ENCODE peak calls at places on chromosome 19, in nine cellular contexts. One of them, this sample, is unnamed.
A peak's percentile ranks its signal among the peaks of the same experiment; 100 is the strongest.

GRCh38 chr19:5605362-5605761 is 17.2 kb downstream of the SAFB2 start:
- DNase-seq in fibroblast of the aortic adventitia: no peak
- DNase-seq in bronchial epithelial cell: no peak
- DNase-seq in lung: no peak
- DNase-seq in fibroblast of villous mesenchyme: no peak
- DNase-seq in tibial artery: no peak
- DNase-seq in AG04450: no peak
- DNase-seq in NB4: no peak
- DNase-seq in left ventricle myocardium inferior: no peak
- DNase-seq in this sample: no peak

GRCh38 chr19:49488046-49488862 is 846 bp downstream of the RPL13A start:
- DNase-seq in NB4: no peak
- DNase-seq in AG04450: no peak
- DNase-seq in left ventricle myocardium inferior: no peak
- DNase-seq in tibial artery: no peak
- DNase-seq in lung: no peak
- DNase-seq in bronchial epithelial cell: no peak
- DNase-seq in fibroblast of villous mesenchyme: no peak
- DNase-seq in fibroblast of the aortic adventitia: no peak
- DNase-seq in this sample: no peak

GRCh38 chr19:34480971-34481821 is at the start of gene WTIP:
- DNase-seq in bronchial epithelial cell: peak; percentile 33
- DNase-seq in tibial artery: peak; percentile 67
- DNase-seq in AG04450: peak; percentile 80
- DNase-seq in NB4: no peak
- DNase-seq in fibroblast of villous mesenchyme: peak; percentile 89
- DNase-seq in left ventricle myocardium inferior: peak; percentile 84
- DNase-seq in lung: peak; percentile 72
- DNase-seq in fibroblast of the aortic adventitia: peak; percentile 87
- DNase-seq in this sample: no peak

GRCh38 chr19:7970716-7971448 is 27.4 kb upstream of the TIMM44 start:
- DNase-seq in lung: no peak
- DNase-seq in NB4: peak; percentile 57
- DNase-seq in fibroblast of the aortic adventitia: peak; percentile 30
- DNase-seq in tibial artery: no peak
- DNase-seq in AG04450: no peak
- DNase-seq in left ventricle myocardium inferior: no peak
- DNase-seq in bronchial epithelial cell: peak; percentile 31
- DNase-seq in fibroblast of villous mesenchyme: peak; percentile 38
- DNase-seq in this sample: no peak

GRCh38 chr19:7294571-7295212 is 478 bp upstream of the INSR start:
- DNase-seq in AG04450: no peak
- DNase-seq in fibroblast of the aortic adventitia: peak; percentile 49
- DNase-seq in left ventricle myocardium inferior: peak; percentile 82
- DNase-seq in lung: peak; percentile 72
- DNase-seq in fibroblast of villous mesenchyme: peak; percentile 44
- DNase-seq in tibial artery: peak; percentile 78
- DNase-seq in NB4: peak; percentile 90
- DNase-seq in bronchial epithelial cell: no peak
- DNase-seq in this sample: no peak

GRCh38 chr19:43759515-43759914 is 4.8 kb upstream of the SMG9 start:
- DNase-seq in tibial artery: no peak
- DNase-seq in AG04450: no peak
- DNase-seq in left ventricle myocardium inferior: no peak
- DNase-seq in lung: no peak
- DNase-seq in fibroblast of the aortic adventitia: peak; percentile 57
- DNase-seq in NB4: no peak
- DNase-seq in fibroblast of villous mesenchyme: peak; percentile 44
- DNase-seq in bronchial epithelial cell: peak; percentile 97
- DNase-seq in this sample: no peak

GRCh38 chr19:5504115-5504514 is 48.9 kb downstream of the ZNRF4 start:
- DNase-seq in lung: no peak
- DNase-seq in NB4: no peak
- DNase-seq in left ventricle myocardium inferior: no peak
- DNase-seq in AG04450: no peak
- DNase-seq in bronchial epithelial cell: no peak
- DNase-seq in tibial artery: no peak
- DNase-seq in fibroblast of villous mesenchyme: no peak
- DNase-seq in fibroblast of the aortic adventitia: no peak
- DNase-seq in this sample: no peak

GRCh38 chr19:16369664-16370576 is 45.3 kb downstream of the KLF2 start:
- DNase-seq in tibial artery: no peak
- DNase-seq in fibroblast of villous mesenchyme: no peak
- DNase-seq in left ventricle myocardium inferior: no peak
- DNase-seq in AG04450: no peak
- DNase-seq in lung: no peak
- DNase-seq in NB4: no peak
- DNase-seq in bronchial epithelial cell: no peak
- DNase-seq in fibroblast of the aortic adventitia: no peak
- DNase-seq in this sample: no peak

GRCh38 chr19:31264379-31264778 is 84.9 kb downstream of the TSHZ3 start:
- DNase-seq in NB4: no peak
- DNase-seq in fibroblast of the aortic adventitia: no peak
- DNase-seq in lung: no peak
- DNase-seq in AG04450: no peak
- DNase-seq in tibial artery: peak; percentile 4
- DNase-seq in fibroblast of villous mesenchyme: no peak
- DNase-seq in left ventricle myocardium inferior: no peak
- DNase-seq in bronchial epithelial cell: no peak
- DNase-seq in this sample: no peak

GRCh38 chr19:9139609-9140158 is 513 bp upstream of the ZNF317 start:
- DNase-seq in tibial artery: no peak
- DNase-seq in left ventricle myocardium inferior: no peak
- DNase-seq in AG04450: no peak
- DNase-seq in bronchial epithelial cell: no peak
- DNase-seq in fibroblast of villous mesenchyme: no peak
- DNase-seq in fibroblast of the aortic adventitia: peak; percentile 16
- DNase-seq in NB4: peak; percentile 36
- DNase-seq in lung: no peak
- DNase-seq in this sample: no peak

GRCh38 chr19:30069535-30070197 is 127.6 kb downstream of the URI1 start:
- DNase-seq in left ventricle myocardium inferior: no peak
- DNase-seq in AG04450: no peak
- DNase-seq in fibroblast of villous mesenchyme: no peak
- DNase-seq in tibial artery: no peak
- DNase-seq in fibroblast of the aortic adventitia: no peak
- DNase-seq in bronchial epithelial cell: no peak
- DNase-seq in NB4: no peak
- DNase-seq in lung: no peak
- DNase-seq in this sample: no peak

GRCh38 chr19:43476606-43477005 is 11.2 kb upstream of the LYPD3 start:
- DNase-seq in left ventricle myocardium inferior: no peak
- DNase-seq in fibroblast of villous mesenchyme: peak; percentile 75
- DNase-seq in bronchial epithelial cell: no peak
- DNase-seq in lung: no peak
- DNase-seq in NB4: no peak
- DNase-seq in AG04450: peak; percentile 74
- DNase-seq in tibial artery: no peak
- DNase-seq in fibroblast of the aortic adventitia: peak; percentile 87
- DNase-seq in this sample: no peak

GRCh38 chr19:51977346-51977745 is 9.3 kb downstream of the ZNF350 start:
- DNase-seq in fibroblast of the aortic adventitia: no peak
- DNase-seq in NB4: no peak
- DNase-seq in tibial artery: no peak
- DNase-seq in bronchial epithelial cell: no peak
- DNase-seq in left ventricle myocardium inferior: no peak
- DNase-seq in AG04450: no peak
- DNase-seq in fibroblast of villous mesenchyme: no peak
- DNase-seq in lung: no peak
- DNase-seq in this sample: no peak

GRCh38 chr19:35936738-35937268 is 629 bp downstream of the LRFN3 start:
- DNase-seq in fibroblast of villous mesenchyme: no peak
- DNase-seq in fibroblast of the aortic adventitia: no peak
- DNase-seq in NB4: no peak
- DNase-seq in AG04450: no peak
- DNase-seq in bronchial epithelial cell: no peak
- DNase-seq in lung: no peak
- DNase-seq in left ventricle myocardium inferior: no peak
- DNase-seq in tibial artery: no peak
- DNase-seq in this sample: no peak

GRCh38 chr19:6035026-6035425 is 57.1 kb upstream of the RANBP3 start:
- DNase-seq in lung: no peak
- DNase-seq in tibial artery: no peak
- DNase-seq in fibroblast of the aortic adventitia: no peak
- DNase-seq in AG04450: no peak
- DNase-seq in left ventricle myocardium inferior: no peak
- DNase-seq in NB4: no peak
- DNase-seq in fibroblast of villous mesenchyme: no peak
- DNase-seq in bronchial epithelial cell: no peak
- DNase-seq in this sample: no peak

GRCh38 chr19:8150178-8150865 is 930 bp upstream of the FBN3 start:
- DNase-seq in NB4: no peak
- DNase-seq in AG04450: no peak
- DNase-seq in fibroblast of the aortic adventitia: no peak
- DNase-seq in lung: no peak
- DNase-seq in bronchial epithelial cell: no peak
- DNase-seq in left ventricle myocardium inferior: no peak
- DNase-seq in fibroblast of villous mesenchyme: no peak
- DNase-seq in tibial artery: no peak
- DNase-seq in this sample: no peak

GRCh38 chr19:12893582-12893981 is 2.6 kb downstream of the GCDH start:
- DNase-seq in bronchial epithelial cell: no peak
- DNase-seq in tibial artery: no peak
- DNase-seq in NB4: no peak
- DNase-seq in lung: no peak
- DNase-seq in left ventricle myocardium inferior: no peak
- DNase-seq in fibroblast of villous mesenchyme: no peak
- DNase-seq in fibroblast of the aortic adventitia: no peak
- DNase-seq in AG04450: no peak
- DNase-seq in this sample: no peak

GRCh38 chr19:12886943-12887747 is at the start of gene KLF1:
- DNase-seq in bronchial epithelial cell: no peak
- DNase-seq in lung: no peak
- DNase-seq in fibroblast of villous mesenchyme: no peak
- DNase-seq in NB4: no peak
- DNase-seq in tibial artery: no peak
- DNase-seq in fibroblast of the aortic adventitia: no peak
- DNase-seq in left ventricle myocardium inferior: no peak
- DNase-seq in AG04450: no peak
- DNase-seq in this sample: no peak

GRCh38 chr19:12891553-12892021 is 627 bp downstream of the GCDH start:
- DNase-seq in tibial artery: no peak
- DNase-seq in bronchial epithelial cell: no peak
- DNase-seq in NB4: no peak
- DNase-seq in fibroblast of the aortic adventitia: no peak
- DNase-seq in AG04450: no peak
- DNase-seq in fibroblast of villous mesenchyme: no peak
- DNase-seq in left ventricle myocardium inferior: no peak
- DNase-seq in lung: no peak
- DNase-seq in this sample: no peak

GRCh38 chr19:12885749-12886706 is 973 bp downstream of the KLF1 start:
- DNase-seq in AG04450: no peak
- DNase-seq in fibroblast of villous mesenchyme: no peak
- DNase-seq in tibial artery: no peak
- DNase-seq in NB4: no peak
- DNase-seq in lung: no peak
- DNase-seq in fibroblast of the aortic adventitia: no peak
- DNase-seq in left ventricle myocardium inferior: no peak
- DNase-seq in bronchial epithelial cell: no peak
- DNase-seq in this sample: no peak

GRCh38 chr19:12890787-12891552 is at the start of gene GCDH:
- DNase-seq in bronchial epithelial cell: peak; percentile 96
- DNase-seq in fibroblast of villous mesenchyme: peak; percentile 99
- DNase-seq in NB4: peak; percentile 99
- DNase-seq in tibial artery: peak; percentile 99
- DNase-seq in left ventricle myocardium inferior: peak; percentile 96
- DNase-seq in AG04450: peak; percentile 94
- DNase-seq in lung: peak; percentile 99
- DNase-seq in fibroblast of the aortic adventitia: peak; percentile 99
- DNase-seq in this sample: peak; percentile 92
- TF ChIP-seq CTCF in bronchial epithelial cell: no peak
- TF ChIP-seq CTCF in fibroblast of villous mesenchyme: no peak
- TF ChIP-seq CTCF in NB4: no peak
- TF ChIP-seq CTCF in tibial artery: no peak
- TF ChIP-seq CTCF in left ventricle myocardium inferior: no peak
- TF ChIP-seq CTCF in AG04450: no peak
- TF ChIP-seq CTCF in lung: no peak
- TF ChIP-seq CTCF in fibroblast of the aortic adventitia: no peak
- TF ChIP-seq CTCF in this sample: peak; percentile 5

DNA sequence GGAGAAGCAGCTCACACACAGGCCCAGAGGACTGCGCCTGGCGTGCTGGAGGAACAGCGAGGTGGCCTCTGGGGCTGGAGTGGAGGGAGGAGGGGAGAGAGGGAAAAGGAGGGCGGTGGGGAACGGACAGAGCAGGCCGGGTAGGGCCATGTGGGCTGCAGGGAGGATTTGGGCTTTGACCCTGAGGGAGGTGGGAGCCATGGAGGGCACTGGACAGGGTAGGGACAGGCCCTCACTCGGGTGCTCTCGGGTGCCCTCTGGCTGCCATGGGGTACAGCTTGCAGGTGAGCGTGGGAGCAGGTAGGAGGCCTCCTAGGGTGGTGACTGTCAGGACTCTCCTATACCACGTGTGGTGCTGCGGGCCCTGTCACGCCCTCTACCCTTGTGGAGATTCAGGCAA is 22.8 kb downstream of the PLIN4 start:
- DNase-seq in NB4: no peak
- DNase-seq in left ventricle myocardium inferior: no peak
- DNase-seq in fibroblast of villous mesenchyme: no peak
- DNase-seq in AG04450: no peak
- DNase-seq in lung: no peak
- DNase-seq in tibial artery: no peak
- DNase-seq in fibroblast of the aortic adventitia: no peak
- DNase-seq in bronchial epithelial cell: peak; percentile 35
- DNase-seq in this sample: no peak
- TF ChIP-seq CTCF in NB4: no peak
- TF ChIP-seq CTCF in left ventricle myocardium inferior: no peak
- TF ChIP-seq CTCF in fibroblast of villous mesenchyme: no peak
- TF ChIP-seq CTCF in AG04450: no peak
- TF ChIP-seq CTCF in lung: no peak
- TF ChIP-seq CTCF in tibial artery: no peak
- TF ChIP-seq CTCF in fibroblast of the aortic adventitia: peak; percentile 17
- TF ChIP-seq CTCF in bronchial epithelial cell: peak; percentile 70
- TF ChIP-seq CTCF in this sample: peak; percentile 24

DNA sequence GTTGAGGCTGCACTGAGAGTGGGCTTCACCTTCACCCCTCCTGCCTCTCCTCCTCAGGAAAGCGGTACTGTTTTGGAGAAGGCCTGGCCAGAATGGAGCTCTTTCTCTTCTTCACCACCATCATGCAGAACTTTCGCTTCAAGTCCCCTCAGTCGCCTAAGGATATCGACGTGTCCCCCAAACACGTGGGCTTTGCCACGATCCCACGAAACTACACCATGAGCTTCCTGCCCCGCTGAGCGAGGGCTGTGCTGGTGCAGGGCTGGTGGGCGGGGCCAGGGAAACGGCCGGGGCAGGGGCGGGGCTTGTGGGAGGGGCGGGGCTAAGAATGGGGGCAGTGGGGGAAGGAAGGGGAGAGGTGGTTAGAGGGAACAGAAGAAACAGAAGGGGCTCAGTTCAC is 7.5 kb downstream of the CYP2A13 start:
- DNase-seq in tibial artery: no peak
- DNase-seq in bronchial epithelial cell: no peak
- DNase-seq in lung: no peak
- DNase-seq in AG04450: no peak
- DNase-seq in fibroblast of villous mesenchyme: no peak
- DNase-seq in left ventricle myocardium inferior: no peak
- DNase-seq in fibroblast of the aortic adventitia: no peak
- DNase-seq in NB4: no peak
- DNase-seq in this sample: no peak
- TF ChIP-seq CTCF in tibial artery: no peak
- TF ChIP-seq CTCF in bronchial epithelial cell: no peak
- TF ChIP-seq CTCF in lung: no peak
- TF ChIP-seq CTCF in AG04450: no peak
- TF ChIP-seq CTCF in fibroblast of villous mesenchyme: no peak
- TF ChIP-seq CTCF in left ventricle myocardium inferior: no peak
- TF ChIP-seq CTCF in fibroblast of the aortic adventitia: no peak
- TF ChIP-seq CTCF in NB4: no peak
- TF ChIP-seq CTCF in this sample: no peak

GRCh38 chr19:33292595-33293254 is 9.6 kb downstream of the CEBPA start:
- DNase-seq in bronchial epithelial cell: peak; percentile 77
- DNase-seq in lung: peak; percentile 66
- DNase-seq in left ventricle myocardium inferior: no peak
- DNase-seq in tibial artery: no peak
- DNase-seq in fibroblast of the aortic adventitia: no peak
- DNase-seq in fibroblast of villous mesenchyme: peak; percentile 68
- DNase-seq in AG04450: no peak
- DNase-seq in NB4: peak; percentile 47
- DNase-seq in this sample: no peak
- TF ChIP-seq CTCF in bronchial epithelial cell: no peak
- TF ChIP-seq CTCF in lung: no peak
- TF ChIP-seq CTCF in left ventricle myocardium inferior: no peak
- TF ChIP-seq CTCF in tibial artery: no peak
- TF ChIP-seq CTCF in fibroblast of the aortic adventitia: no peak
- TF ChIP-seq CTCF in fibroblast of villous mesenchyme: no peak
- TF ChIP-seq CTCF in AG04450: no peak
- TF ChIP-seq CTCF in NB4: no peak
- TF ChIP-seq CTCF in this sample: no peak

This sample was measured in epithelial cell of proximal tubule.